ENCODE peak calls at places on chromosomes 5 and 9, in four cellular contexts. One of them, this sample, is unnamed.

GRCh38 chr9:127697575-127697974 is 9.2 kb upstream of the CFAP157 start:
- DNase-seq in NCI-H460: no peak
- DNase-seq in H54: no peak
- DNase-seq in frontal cortex: no peak
- DNase-seq in this sample: no peak

GRCh38 chr9:84670106-84670800 is 724 bp downstream of the NTRK2 start:
- DNase-seq in frontal cortex: peak
- DNase-seq in NCI-H460: no peak
- DNase-seq in H54: no peak
- DNase-seq in this sample: no peak

GRCh38 chr9:107650321-107650720 is 160.8 kb upstream of the KLF4 start:
- DNase-seq in H54: no peak
- DNase-seq in NCI-H460: no peak
- DNase-seq in frontal cortex: no peak
- DNase-seq in this sample: no peak

GRCh38 chr5:45454114-45454513 is 242.1 kb downstream of the HCN1 start:
- DNase-seq in H54: peak
- DNase-seq in frontal cortex: no peak
- DNase-seq in NCI-H460: no peak
- DNase-seq in this sample: no peak

GRCh38 chr5:114544561-114544960 is 182.7 kb downstream of the KCNN2 start:
- DNase-seq in H54: no peak
- DNase-seq in NCI-H460: no peak
- DNase-seq in frontal cortex: no peak
- DNase-seq in this sample: no peak

GRCh38 chr5:95684361-95684760 is 1.6 kb upstream of the SPATA9 start:
- DNase-seq in frontal cortex: no peak
- DNase-seq in H54: no peak
- DNase-seq in NCI-H460: no peak
- DNase-seq in this sample: no peak

GRCh38 chr5:83488271-83488670 is 16.7 kb downstream of the VCAN start:
- DNase-seq in frontal cortex: no peak
- DNase-seq in H54: no peak
- DNase-seq in NCI-H460: no peak
- DNase-seq in this sample: no peak

GRCh38 chr5:64691333-64691732 is 1.0 kb downstream of the SHISAL2B start:
- DNase-seq in NCI-H460: no peak
- DNase-seq in frontal cortex: no peak
- DNase-seq in H54: no peak
- DNase-seq in this sample: no peak

GRCh38 chr5:108084105-108084504 is 297.8 kb downstream of the FBXL17 start:
- DNase-seq in H54: no peak
- DNase-seq in NCI-H460: no peak
- DNase-seq in frontal cortex: no peak
- DNase-seq in this sample: no peak

GRCh38 chr5:102216559-102217157 is 79.4 kb downstream of the SLCO4C1 start:
- DNase-seq in H54: no peak
- DNase-seq in NCI-H460: no peak
- DNase-seq in frontal cortex: no peak
- DNase-seq in this sample: no peak

GRCh38 chr9:109477269-109478203 is 20.6 kb downstream of the PTPN3 start:
- DNase-seq in frontal cortex: no peak
- DNase-seq in H54: no peak
- DNase-seq in NCI-H460: no peak
- DNase-seq in this sample: no peak